ENCODE peak calls at places on chromosomes 7 and 10, in eight cellular contexts. E is GM23338, M is stomach, T is heart right ventricle, X is upper lobe of left lung, R is coronary artery, O is MM.1S, Y is A549. L is an unnamed sample.

GRCh38 chr7:41942468-41943097 is 239.7 kb upstream of the INHBA start:
- DNase-seq in M (no peak), E (peak; percentile 45), R (no peak), Y (peak; percentile 22), X (peak; percentile 83), T (no peak), O (no peak), L (no peak)

GRCh38 chr7:91263359-91264082 is 712 bp upstream of the FZD1 start:
- DNase-seq in O (peak; percentile 18), R (no peak), X (peak; percentile 83), Y (peak; percentile 17), T (peak; percentile 43), M (no peak), E (peak; percentile 62), L (peak; percentile 15)

GRCh38 chr10:113179966-113180365 is 229.9 kb downstream of the TCF7L2 start:
- DNase-seq in E (no peak), Y (no peak), O (no peak), M (no peak), X (no peak), R (no peak), T (no peak), L (no peak)

GRCh38 chr10:55852850-55853249 is 508.2 kb downstream of the ZWINT start:
- DNase-seq in M (no peak), Y (no peak), R (no peak), X (no peak), O (no peak), E (no peak), T (no peak), L (no peak)

GRCh38 chr10:104274762-104275721 is 6.1 kb downstream of the GSTO2 start:
- DNase-seq in E (peak; percentile 84), X (peak; percentile 91), M (peak; percentile 68), T (no peak), R (no peak), O (peak; percentile 27), Y (peak; percentile 57), L (peak; percentile 68)

GRCh38 chr7:82841828-82842227 is 320.9 kb downstream of the PCLO start:
- DNase-seq in Y (no peak), X (no peak), M (no peak), E (no peak), T (no peak), O (no peak), R (no peak), L (no peak)

GRCh38 chr7:129843982-129844840 is 108.5 kb downstream of the UBE2H start:
- DNase-seq in T (no peak), R (no peak), Y (peak; percentile 32), E (peak; percentile 40), M (no peak), O (no peak), X (no peak), L (no peak)

GRCh38 chr10:68543004-68543918 is 15.9 kb upstream of the SLC25A16 start:
- DNase-seq in Y (peak; percentile 36), T (no peak), E (no peak), R (no peak), O (no peak), M (no peak), X (no peak), L (peak; percentile 34)

GRCh38 chr7:134548877-134549276 is at the start of gene AKR1B15:
- DNase-seq in M (no peak), Y (peak; percentile 78), T (no peak), X (peak; percentile 17), O (no peak), R (no peak), E (no peak), L (no peak)

GRCh38 chr7:110592557-110592956 is 498.4 kb upstream of the LRRN3 start:
- DNase-seq in Y (no peak), X (no peak), R (no peak), M (no peak), E (no peak), O (no peak), T (no peak), L (no peak)

GRCh38 chr7:22411977-22412693 is 55.2 kb upstream of the RAPGEF5 start:
- DNase-seq in E (peak; percentile 19), X (no peak), T (no peak), Y (no peak), O (no peak), M (no peak), R (no peak), L (no peak)

GRCh38 chr10:99966306-99966705 is 43.4 kb downstream of the DNMBP start:
- DNase-seq in R (no peak), E (no peak), T (no peak), O (no peak), X (no peak), Y (peak; percentile 72), M (no peak), L (peak; percentile 17)

GRCh38 chr10:78831457-78831856 is 237.3 kb upstream of the ZMIZ1 start:
- DNase-seq in E (no peak), T (no peak), M (no peak), O (no peak), R (no peak), X (no peak), Y (no peak), L (no peak)

GRCh38 chr7:151896486-151896885 is 19.6 kb upstream of the PRKAG2 start:
- DNase-seq in X (peak; percentile 53), R (peak; percentile 62), Y (no peak), E (no peak), O (no peak), M (no peak), T (no peak), L (no peak)

GRCh38 chr10:49055231-49055850 is 60.0 kb downstream of the VSTM4 start:
- DNase-seq in T (no peak), O (no peak), Y (no peak), R (no peak), M (no peak), E (no peak), X (no peak), L (no peak)

GRCh38 chr10:30559118-30559684 is 70.4 kb downstream of the LYZL2 start:
- DNase-seq in T (no peak), M (no peak), E (no peak), X (no peak), Y (no peak), O (no peak), R (no peak), L (no peak)

DNA sequence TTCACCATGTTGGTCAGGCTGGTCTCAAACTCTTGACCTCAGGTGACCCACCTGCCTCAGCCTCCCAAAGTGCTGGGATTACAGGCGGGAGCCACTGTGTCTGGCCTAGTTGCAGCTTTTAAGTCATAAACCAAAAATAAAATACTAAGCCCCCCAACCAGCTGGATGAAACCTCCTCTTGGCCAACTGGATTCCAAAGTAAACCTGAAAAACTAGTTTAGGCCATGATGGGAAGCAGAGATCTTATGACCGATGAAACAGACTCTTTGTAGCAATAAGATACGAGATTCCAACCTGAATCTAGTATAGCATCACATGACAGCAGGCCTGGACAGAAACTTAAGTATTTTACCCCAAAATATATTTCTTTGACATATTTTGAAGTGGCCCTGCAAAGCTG is 9.1 kb upstream of the MCM10 start:
- DNase-seq in T (no peak), O (no peak), M (no peak), R (no peak), Y (no peak), E (no peak), X (no peak), L (no peak)
- TF ChIP-seq CTCF in T (no peak), O (no peak), M (no peak), R (no peak), Y (no peak), E (no peak), X (no peak), L (no peak)

DNA sequence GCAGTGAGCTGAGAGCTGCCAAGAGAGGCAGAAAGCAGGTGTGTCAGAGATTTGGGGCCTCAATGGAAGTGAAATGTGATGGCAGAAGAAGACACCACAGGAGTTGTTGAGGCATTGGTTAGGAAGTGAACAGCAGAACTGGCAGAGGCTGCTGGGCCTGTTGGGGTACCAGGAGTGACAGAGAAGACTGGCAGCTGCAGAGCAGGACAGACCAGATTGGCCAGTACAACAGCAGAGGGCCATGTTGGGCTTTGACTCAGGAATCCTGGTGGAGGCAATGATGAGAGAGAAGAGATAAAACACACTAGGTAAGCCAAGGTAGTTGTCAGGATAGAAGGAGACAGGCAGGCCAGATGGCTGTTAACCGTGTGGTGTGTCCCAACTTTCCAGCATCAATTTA is 19.9 kb upstream of the HERPUD2 start:
- DNase-seq in M (no peak), R (no peak), T (no peak), Y (no peak), E (peak; percentile 9), O (no peak), X (no peak), L (peak; percentile 42)
- TF ChIP-seq CTCF in M (no peak), R (no peak), T (no peak), Y (no peak), E (no peak), O (no peak), X (no peak), L (no peak)

GRCh38 chr10:29063806-29064644 is 224.8 kb upstream of the LYZL1 start:
- DNase-seq in X (no peak), E (no peak), Y (peak; percentile 82), T (no peak), O (no peak), R (no peak), M (no peak), L (no peak)
- TF ChIP-seq CTCF in X (no peak), E (no peak), Y (peak; percentile 25), T (no peak), O (no peak), R (no peak), M (no peak), L (no peak)

GRCh38 chr7:38889872-38890432 is 19.0 kb downstream of the VPS41 start:
- DNase-seq in O (no peak), R (no peak), E (no peak), X (no peak), T (no peak), Y (no peak), M (no peak), L (no peak)
- TF ChIP-seq CTCF in O (peak; percentile 28), R (no peak), E (peak; percentile 43), X (no peak), T (no peak), Y (no peak), M (no peak), L (peak; percentile 12)

DNA sequence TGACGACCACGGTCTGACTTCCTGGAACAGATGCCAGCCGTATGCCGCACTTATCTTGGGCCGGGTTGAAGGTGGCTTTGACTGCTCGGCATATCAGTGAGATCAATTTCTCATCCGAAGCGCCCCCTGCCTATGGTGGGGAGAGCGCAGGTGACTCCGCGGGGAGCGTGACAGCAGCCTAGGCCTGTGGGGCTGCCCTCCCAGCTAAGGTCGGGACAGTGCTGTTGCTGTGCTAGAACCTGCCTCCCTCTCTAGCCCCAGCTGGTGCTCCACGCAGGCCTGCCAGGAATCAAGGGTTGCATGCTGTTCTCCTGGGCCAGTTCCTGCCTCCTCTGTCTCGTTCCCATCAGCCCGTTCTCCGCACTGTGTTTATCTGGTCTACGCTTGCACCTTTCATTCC is 49.8 kb downstream of the PODXL start:
- DNase-seq in O (no peak), R (no peak), Y (no peak), T (no peak), M (peak; percentile 48), E (peak; percentile 50), X (peak; percentile 42), L (no peak)
- TF ChIP-seq CTCF in O (no peak), R (no peak), Y (no peak), T (no peak), M (no peak), E (peak; percentile 21), X (no peak), L (no peak)

GRCh38 chr10:110016037-110016436 is 8.3 kb downstream of the ADD3 start:
- DNase-seq in M (no peak), X (no peak), T (no peak), R (no peak), E (peak; percentile 63), Y (peak; percentile 52), O (no peak), L (no peak)
- TF ChIP-seq CTCF in M (no peak), X (no peak), T (peak; percentile 32), R (no peak), E (peak; percentile 33), Y (peak; percentile 52), O (no peak), L (no peak)

L was measured in Calu3.